ENCODE peak calls at places on chromosomes 1 and 21, in five cellular contexts. B, D, C, Z and V are unnamed samples.

GRCh38 chr1:209155556-209155955 is 428.0 kb upstream of the CAMK1G start:
- DNase-seq in B (no peak), Z (no peak), D (no peak), C (no peak), V (no peak)

GRCh38 chr21:44299085-44299457 is 782 bp upstream of the PFKL start:
- DNase-seq in B (no peak), Z (no peak), D (no peak), C (no peak), V (no peak)

GRCh38 chr1:22524481-22524880 is 38.8 kb upstream of the EPHA8 start:
- DNase-seq in D (no peak), C (no peak), B (no peak), Z (no peak), V (no peak)

GRCh38 chr1:111719135-111719534 is 20.1 kb downstream of the INKA2 start:
- DNase-seq in D (no peak), B (no peak), C (no peak), Z (no peak), V (no peak)

GRCh38 chr1:203796223-203796747 is 862 bp downstream of the ZBED6 start:
- DNase-seq in C (peak), Z (no peak), D (no peak), B (no peak), V (no peak)

GRCh38 chr1:54798206-54798605 is 2.9 kb downstream of the TTC22 start:
- DNase-seq in D (no peak), Z (no peak), B (no peak), C (no peak), V (no peak)

GRCh38 chr1:23101891-23102688 is 66.6 kb downstream of the LUZP1 start:
- DNase-seq in B (no peak), Z (no peak), C (peak), D (no peak), V (no peak)

GRCh38 chr1:25724986-25725385 is 75.0 kb upstream of the SELENON start:
- DNase-seq in D (no peak), C (no peak), Z (no peak), B (no peak), V (no peak)

GRCh38 chr1:18999287-18999852 is 42.9 kb upstream of the IFFO2 start:
- DNase-seq in Z (no peak), B (no peak), D (peak), C (no peak), V (no peak)

GRCh38 chr1:39981957-39982356 is 27.0 kb downstream of the MFSD2A start:
- DNase-seq in Z (no peak), D (no peak), C (peak), B (no peak), V (no peak)

GRCh38 chr1:147808025-147808424 is 47.6 kb upstream of the GJA5 start:
- DNase-seq in D (no peak), B (no peak), C (no peak), Z (no peak), V (no peak)

GRCh38 chr1:41109316-41110263 is 88.1 kb upstream of the SLFNL1 start:
- DNase-seq in Z (peak), C (peak), D (no peak), B (no peak), V (no peak)
- H3K27ac ChIP-seq in Z (peak), C (peak), D (peak), B (no peak), V (no peak)

DNA sequence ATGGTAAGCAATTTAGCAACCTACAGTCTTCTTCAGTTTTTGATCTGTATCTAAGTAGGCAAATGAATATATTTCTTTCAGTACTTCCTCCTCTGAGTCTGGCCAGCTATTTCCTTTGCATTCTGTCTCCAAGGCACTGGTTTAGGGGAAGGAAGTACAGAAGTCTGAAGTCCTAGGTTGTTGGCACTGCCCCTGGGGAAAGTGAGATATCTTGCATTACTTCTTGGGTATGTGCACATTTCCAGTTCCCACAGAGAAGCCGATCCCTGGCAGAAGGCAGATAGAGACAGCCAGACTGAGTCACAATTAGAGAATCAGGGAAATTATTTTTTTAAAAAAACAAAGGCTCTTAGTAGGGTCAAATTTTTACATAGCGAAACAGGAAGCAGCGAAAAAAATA is 98.8 kb downstream of the RASAL2 start:
- DNase-seq in Z (peak), B (no peak), C (peak), D (no peak), V (no peak)
- H3K27ac ChIP-seq in Z (peak), B (no peak), C (no peak), D (no peak), V (no peak)

GRCh38 chr1:244265507-244265906 is 186.2 kb downstream of the ADSS2 start:
- DNase-seq in D (no peak), C (no peak), B (no peak), Z (no peak), V (no peak)
- H3K27ac ChIP-seq in D (no peak), C (no peak), B (no peak), Z (no peak), V (no peak)

GRCh38 chr1:30761312-30762151 is 4.0 kb upstream of the LAPTM5 start:
- DNase-seq in C (no peak), Z (no peak), D (no peak), B (no peak), V (no peak)

GRCh38 chr1:30758785-30759380 is 1.3 kb upstream of the LAPTM5 start:
- DNase-seq in D (no peak), Z (no peak), B (no peak), C (peak), V (no peak)

GRCh38 chr1:30759718-30760281 is 2.2 kb upstream of the LAPTM5 start:
- DNase-seq in D (no peak), B (peak), C (no peak), Z (no peak), V (no peak)

GRCh38 chr1:30762152-30762930 is 4.8 kb upstream of the LAPTM5 start:
- DNase-seq in C (no peak), B (no peak), D (no peak), Z (no peak), V (no peak)

GRCh38 chr1:30760596-30761311 is 3.2 kb upstream of the LAPTM5 start:
- DNase-seq in Z (no peak), D (no peak), C (no peak), B (no peak), V (no peak)
- H3K27ac ChIP-seq in Z (no peak), D (no peak), C (no peak), B (no peak), V (peak)

DNA sequence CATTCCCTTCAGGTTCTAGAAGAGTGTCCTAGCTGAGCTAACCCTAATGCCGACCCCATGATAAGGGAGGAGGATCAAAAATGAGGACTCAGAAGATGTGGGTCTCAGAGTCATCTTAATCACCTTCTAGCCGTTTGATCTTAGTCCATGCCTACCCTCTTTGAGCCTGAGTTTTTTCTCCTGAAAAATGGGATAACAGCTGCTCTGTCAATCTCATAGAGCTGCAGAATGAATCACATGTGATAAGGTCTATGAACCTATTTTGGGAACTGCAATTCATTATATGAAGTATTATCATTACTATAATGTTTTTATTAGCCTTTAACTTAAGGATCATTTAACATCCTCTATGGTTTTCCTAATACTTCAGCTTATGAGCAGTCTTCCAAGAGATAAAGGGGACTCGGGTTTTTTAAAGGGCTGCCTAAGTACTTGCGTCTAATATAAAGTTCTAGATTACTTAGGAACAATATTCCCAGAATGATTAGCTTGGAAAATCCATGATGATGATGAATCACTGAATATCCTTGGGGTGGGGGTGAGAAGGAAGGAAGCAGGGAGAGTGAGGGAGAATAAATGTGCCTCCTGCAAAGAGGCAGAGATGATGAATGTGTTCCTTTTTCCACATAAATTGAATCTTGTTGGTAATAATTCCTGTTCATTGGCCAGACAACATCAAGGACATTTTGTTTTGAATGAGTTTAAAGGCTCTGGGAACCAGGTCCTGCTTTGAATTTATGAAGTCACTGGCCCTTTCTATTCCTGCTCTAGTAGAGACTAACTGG is 66.8 kb downstream of the COLGALT2 start:
- DNase-seq in D (no peak), B (no peak), C (no peak), Z (no peak), V (no peak)
- H3K27ac ChIP-seq in D (no peak), B (no peak), C (no peak), Z (no peak), V (peak)

GRCh38 chr1:226640288-226640687 is 91.7 kb downstream of the STUM start:
- DNase-seq in D (no peak), C (no peak), B (no peak), Z (no peak), V (no peak)
- H3K27ac ChIP-seq in D (no peak), C (no peak), B (no peak), Z (no peak), V (peak)

GRCh38 chr1:236223273-236223672 is 58.5 kb downstream of the ERO1B start:
- DNase-seq in B (no peak), Z (no peak), D (no peak), C (no peak), V (no peak)
- H3K27ac ChIP-seq in B (no peak), Z (no peak), D (no peak), C (no peak), V (no peak)

GRCh38 chr21:34795152-34796141 is 126.7 kb downstream of the CLIC6 start:
- DNase-seq in B (no peak), C (peak), D (no peak), Z (no peak), V (no peak)

GRCh38 chr21:34797202-34797527 is 128.4 kb downstream of the CLIC6 start:
- DNase-seq in C (no peak), Z (no peak), B (no peak), D (no peak), V (no peak)

GRCh38 chr21:34799092-34799491 is 130.3 kb downstream of the CLIC6 start:
- DNase-seq in C (no peak), B (no peak), Z (no peak), D (no peak), V (no peak)

GRCh38 chr21:34796518-34797201 is 127.9 kb downstream of the CLIC6 start:
- DNase-seq in D (no peak), B (no peak), C (no peak), Z (no peak), V (no peak)

GRCh38 chr21:34797926-34798595 is 129.3 kb downstream of the CLIC6 start:
- DNase-seq in Z (no peak), B (no peak), C (no peak), D (no peak), V (no peak)
- H3K27ac ChIP-seq in Z (no peak), B (no peak), C (no peak), D (no peak), V (no peak)

GRCh38 chr1:207298666-207299065 is 22.8 kb upstream of the CD55 start:
- DNase-seq in B (no peak), Z (no peak), D (no peak), C (no peak), V (no peak)
- H3K27ac ChIP-seq in B (no peak), Z (no peak), D (no peak), C (no peak), V (no peak)

GRCh38 chr21:33377221-33377620 is 26.0 kb upstream of the IFNGR2 start:
- DNase-seq in Z (no peak), B (no peak), C (no peak), D (no peak), V (no peak)
- H3K27ac ChIP-seq in Z (no peak), B (no peak), C (no peak), D (no peak), V (no peak)